ENCODE peak calls at places on chromosomes 3 and 15, in five cellular contexts. One of them, this sample, is unnamed. For H3K4me1, the result is how much of the 10 kb centered on the place peaks cover.

GRCh38 chr15:96974761-96975160 is 644.3 kb downstream of the NR2F2 start:
- DNase-seq in fibroblast of lung: no peak
- DNase-seq in IMR-90: no peak
- DNase-seq in esophagus squamous epithelium: no peak
- DNase-seq in body of pancreas: no peak
- DNase-seq in this sample: no peak

GRCh38 chr3:82354181-82354696 is 592.8 kb upstream of the GBE1 start:
- DNase-seq in fibroblast of lung: no peak
- DNase-seq in IMR-90: no peak
- DNase-seq in esophagus squamous epithelium: no peak
- DNase-seq in body of pancreas: peak
- DNase-seq in this sample: no peak

GRCh38 chr15:38349251-38349650 is 96.6 kb downstream of the SPRED1 start:
- DNase-seq in fibroblast of lung: peak
- DNase-seq in IMR-90: peak
- DNase-seq in esophagus squamous epithelium: no peak
- DNase-seq in body of pancreas: no peak
- DNase-seq in this sample: no peak

GRCh38 chr3:164023480-164023879 is 1054.8 kb downstream of the SI start:
- DNase-seq in fibroblast of lung: no peak
- DNase-seq in IMR-90: no peak
- DNase-seq in esophagus squamous epithelium: no peak
- DNase-seq in body of pancreas: no peak
- DNase-seq in this sample: no peak

GRCh38 chr3:8840556-8840955 is 71.1 kb upstream of the OXTR start:
- DNase-seq in fibroblast of lung: peak
- DNase-seq in IMR-90: peak
- DNase-seq in esophagus squamous epithelium: no peak
- DNase-seq in body of pancreas: no peak
- DNase-seq in this sample: no peak

GRCh38 chr3:181252626-181253025 is 263.1 kb upstream of the DNAJC19 start:
- DNase-seq in fibroblast of lung: no peak
- DNase-seq in IMR-90: no peak
- DNase-seq in esophagus squamous epithelium: no peak
- DNase-seq in body of pancreas: no peak
- DNase-seq in this sample: no peak

GRCh38 chr3:169173231-169173630 is 490.3 kb downstream of the MECOM start:
- DNase-seq in fibroblast of lung: no peak
- DNase-seq in IMR-90: no peak
- DNase-seq in esophagus squamous epithelium: no peak
- DNase-seq in body of pancreas: no peak
- DNase-seq in this sample: no peak

GRCh38 chr3:107124885-107125284 is 252.4 kb upstream of the CCDC54 start:
- DNase-seq in fibroblast of lung: peak
- DNase-seq in IMR-90: peak
- DNase-seq in esophagus squamous epithelium: no peak
- DNase-seq in body of pancreas: no peak
- DNase-seq in this sample: no peak

GRCh38 chr3:179026636-179027035 is 45.0 kb downstream of the ZMAT3 start:
- DNase-seq in fibroblast of lung: peak
- DNase-seq in IMR-90: peak
- DNase-seq in esophagus squamous epithelium: no peak
- DNase-seq in body of pancreas: no peak
- DNase-seq in this sample: no peak

GRCh38 chr15:94075349-94075748 is 156.0 kb upstream of the MCTP2 start:
- DNase-seq in fibroblast of lung: peak
- DNase-seq in IMR-90: peak
- DNase-seq in esophagus squamous epithelium: no peak
- DNase-seq in body of pancreas: peak
- DNase-seq in this sample: no peak

GRCh38 chr15:101620645-101621044 is 31.5 kb downstream of the TM2D3 start:
- DNase-seq in fibroblast of lung: no peak
- DNase-seq in IMR-90: no peak
- DNase-seq in esophagus squamous epithelium: no peak
- DNase-seq in body of pancreas: no peak
- DNase-seq in this sample: no peak

GRCh38 chr3:10817506-10817905 is 1.5 kb downstream of the SLC6A11 start:
- DNase-seq in fibroblast of lung: no peak
- DNase-seq in IMR-90: no peak
- DNase-seq in esophagus squamous epithelium: no peak
- DNase-seq in body of pancreas: no peak
- DNase-seq in this sample: no peak

GRCh38 chr15:79853492-79854328 is 43.1 kb downstream of the MTHFS start:
- DNase-seq in fibroblast of lung: peak
- DNase-seq in IMR-90: peak
- DNase-seq in esophagus squamous epithelium: no peak
- DNase-seq in body of pancreas: peak
- DNase-seq in this sample: peak

GRCh38 chr15:76163429-76164020 is 103.7 kb downstream of the TMEM266 start:
- DNase-seq in fibroblast of lung: no peak
- DNase-seq in IMR-90: peak
- DNase-seq in esophagus squamous epithelium: peak
- DNase-seq in body of pancreas: peak
- DNase-seq in this sample: no peak

GRCh38 chr3:154059798-154060197 is 61.4 kb upstream of the ARHGEF26 start:
- DNase-seq in fibroblast of lung: no peak
- DNase-seq in IMR-90: no peak
- DNase-seq in esophagus squamous epithelium: no peak
- DNase-seq in body of pancreas: peak
- DNase-seq in this sample: no peak

GRCh38 chr3:188299068-188299467 is 145.1 kb downstream of the LPP start:
- DNase-seq in fibroblast of lung: peak
- DNase-seq in IMR-90: no peak
- DNase-seq in esophagus squamous epithelium: no peak
- DNase-seq in body of pancreas: no peak
- DNase-seq in this sample: no peak

GRCh38 chr15:93997071-93997658 is 234.2 kb upstream of the MCTP2 start:
- DNase-seq in fibroblast of lung: no peak
- DNase-seq in IMR-90: peak
- DNase-seq in esophagus squamous epithelium: no peak
- DNase-seq in body of pancreas: peak
- DNase-seq in this sample: no peak

GRCh38 chr3:130242850-130243569 is 102.5 kb upstream of the COL6A5 start:
- DNase-seq in fibroblast of lung: no peak
- DNase-seq in IMR-90: peak
- DNase-seq in esophagus squamous epithelium: no peak
- DNase-seq in body of pancreas: no peak
- DNase-seq in this sample: no peak

GRCh38 chr3:52216585-52217408 is 8.6 kb downstream of the TLR9 start:
- DNase-seq in fibroblast of lung: peak
- DNase-seq in IMR-90: peak
- DNase-seq in esophagus squamous epithelium: no peak
- DNase-seq in body of pancreas: peak
- DNase-seq in this sample: peak

GRCh38 chr15:50907866-50908208 is 646 bp upstream of the AP4E1 start:
- DNase-seq in fibroblast of lung: peak
- DNase-seq in IMR-90: peak
- DNase-seq in esophagus squamous epithelium: no peak
- DNase-seq in body of pancreas: peak
- DNase-seq in this sample: peak

GRCh38 chr3:48993834-48994233 is 3.8 kb downstream of the P4HTM start:
- DNase-seq in fibroblast of lung: no peak
- DNase-seq in IMR-90: no peak
- DNase-seq in esophagus squamous epithelium: no peak
- DNase-seq in body of pancreas: no peak
- DNase-seq in this sample: no peak

GRCh38 chr3:125059488-125060245 is 3.9 kb upstream of the HEG1 start:
- DNase-seq in fibroblast of lung: peak
- DNase-seq in IMR-90: peak
- DNase-seq in esophagus squamous epithelium: no peak
- DNase-seq in body of pancreas: peak
- DNase-seq in this sample: no peak

GRCh38 chr3:130811552-130811951 is 64.9 kb upstream of the PIK3R4 start:
- DNase-seq in fibroblast of lung: no peak
- DNase-seq in IMR-90: no peak
- DNase-seq in esophagus squamous epithelium: no peak
- DNase-seq in body of pancreas: no peak
- DNase-seq in this sample: no peak

GRCh38 chr15:31173790-31174450 is 72.4 kb upstream of the TRPM1 start:
- DNase-seq in fibroblast of lung: no peak
- DNase-seq in IMR-90: no peak
- DNase-seq in esophagus squamous epithelium: no peak
- DNase-seq in body of pancreas: no peak
- DNase-seq in this sample: no peak

GRCh38 chr3:188218571-188218970 is 64.6 kb downstream of the LPP start:
- DNase-seq in fibroblast of lung: no peak
- DNase-seq in IMR-90: no peak
- DNase-seq in esophagus squamous epithelium: no peak
- DNase-seq in body of pancreas: no peak
- DNase-seq in this sample: no peak

GRCh38 chr3:116051040-116051439 is 394.2 kb downstream of the LSAMP start:
- DNase-seq in fibroblast of lung: no peak
- DNase-seq in IMR-90: no peak
- DNase-seq in esophagus squamous epithelium: no peak
- DNase-seq in body of pancreas: no peak
- DNase-seq in this sample: no peak

GRCh38 chr15:61393949-61394348 is 164.8 kb upstream of the RORA start:
- DNase-seq in fibroblast of lung: no peak
- DNase-seq in IMR-90: no peak
- DNase-seq in esophagus squamous epithelium: no peak
- DNase-seq in body of pancreas: no peak
- DNase-seq in this sample: no peak

DNA sequence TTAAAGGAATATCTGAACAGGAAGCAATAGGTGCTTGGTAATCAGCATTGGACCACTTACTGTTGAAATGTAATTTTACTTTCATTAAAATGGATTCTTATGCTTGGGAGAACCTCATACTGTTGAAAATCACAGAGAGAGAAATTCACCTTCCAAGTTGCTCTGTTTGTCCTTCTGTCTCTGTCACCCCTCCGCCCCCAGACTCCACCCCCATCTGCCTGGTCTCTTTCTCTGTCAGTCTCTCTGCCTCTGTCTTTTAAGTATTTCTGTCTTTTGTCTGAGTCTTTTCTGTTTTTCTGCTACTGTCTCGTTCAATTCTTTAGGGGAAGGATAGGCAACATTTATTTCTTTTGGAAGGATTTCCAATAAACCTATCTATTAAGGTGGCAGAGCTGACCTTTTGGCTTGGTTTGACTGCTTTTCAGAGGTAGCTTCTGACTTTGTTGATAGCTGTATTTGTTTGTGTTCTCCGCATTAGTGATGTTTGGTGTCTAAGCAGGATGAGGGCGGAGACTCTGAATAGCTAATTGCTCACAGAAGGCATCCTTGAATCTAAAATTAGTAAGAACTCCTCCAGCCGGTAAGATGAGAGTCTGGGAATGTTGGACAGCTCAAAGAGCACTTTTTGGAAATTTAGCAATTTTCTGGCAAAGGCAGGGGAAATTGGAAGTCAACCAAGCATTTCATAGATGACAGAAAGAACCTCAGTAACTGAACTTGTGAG is 174.2 kb downstream of the KLHL25 start:
- DNase-seq in fibroblast of lung: peak
- DNase-seq in IMR-90: peak
- DNase-seq in esophagus squamous epithelium: no peak
- DNase-seq in body of pancreas: peak
- DNase-seq in this sample: peak
- H3K4me1 ChIP-seq in fibroblast of lung: under half
- H3K4me1 ChIP-seq in IMR-90: under half
- H3K4me1 ChIP-seq in esophagus squamous epithelium: half or more
- H3K4me1 ChIP-seq in body of pancreas: half or more
- H3K4me1 ChIP-seq in this sample: half or more

GRCh38 chr3:156483961-156484787 is 70.7 kb downstream of the SSR3 start:
- DNase-seq in fibroblast of lung: peak
- DNase-seq in IMR-90: peak
- DNase-seq in esophagus squamous epithelium: no peak
- DNase-seq in body of pancreas: peak
- DNase-seq in this sample: peak
- H3K4me3 ChIP-seq in fibroblast of lung: no peak
- H3K4me3 ChIP-seq in IMR-90: no peak
- H3K4me3 ChIP-seq in esophagus squamous epithelium: no peak
- H3K4me3 ChIP-seq in body of pancreas: no peak
- H3K4me3 ChIP-seq in this sample: peak

DNA sequence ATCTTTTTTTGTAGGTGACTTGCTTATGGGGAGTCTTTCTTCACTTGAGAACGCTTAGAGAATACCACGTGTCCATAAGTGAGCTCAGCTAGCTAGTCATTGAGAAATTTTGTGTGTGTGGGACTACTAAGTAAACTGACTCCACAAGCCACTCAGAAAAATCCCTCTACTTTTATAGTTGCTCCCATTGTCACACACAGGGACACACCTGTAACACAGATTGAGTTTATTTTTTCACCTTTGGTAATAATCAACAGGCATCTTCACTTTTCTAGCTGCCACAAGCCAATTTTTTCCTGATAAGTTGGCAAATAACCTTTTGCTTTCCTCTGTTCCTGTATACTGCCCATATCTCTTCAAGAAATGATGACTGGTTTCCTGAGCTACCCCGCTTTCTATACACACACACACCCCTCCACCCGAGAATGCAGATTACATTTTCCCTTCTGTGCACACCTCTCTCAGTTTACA is 4.5 kb downstream of the TSC22D2 start:
- DNase-seq in fibroblast of lung: peak
- DNase-seq in IMR-90: peak
- DNase-seq in esophagus squamous epithelium: no peak
- DNase-seq in body of pancreas: peak
- DNase-seq in this sample: no peak
- H3K27ac ChIP-seq in fibroblast of lung: peak
- H3K27ac ChIP-seq in IMR-90: peak
- H3K27ac ChIP-seq in esophagus squamous epithelium: peak
- H3K27ac ChIP-seq in body of pancreas: no peak
- H3K27ac ChIP-seq in this sample: no peak

GRCh38 chr15:90036343-90036742 is 35.2 kb downstream of the ZNF710 start:
- DNase-seq in fibroblast of lung: no peak
- DNase-seq in IMR-90: no peak
- DNase-seq in esophagus squamous epithelium: no peak
- DNase-seq in body of pancreas: no peak
- DNase-seq in this sample: no peak
- H3K4me1 ChIP-seq in fibroblast of lung: under half
- H3K4me1 ChIP-seq in IMR-90: under half
- H3K4me1 ChIP-seq in esophagus squamous epithelium: half or more
- H3K4me1 ChIP-seq in body of pancreas: half or more
- H3K4me1 ChIP-seq in this sample: under half

DNA sequence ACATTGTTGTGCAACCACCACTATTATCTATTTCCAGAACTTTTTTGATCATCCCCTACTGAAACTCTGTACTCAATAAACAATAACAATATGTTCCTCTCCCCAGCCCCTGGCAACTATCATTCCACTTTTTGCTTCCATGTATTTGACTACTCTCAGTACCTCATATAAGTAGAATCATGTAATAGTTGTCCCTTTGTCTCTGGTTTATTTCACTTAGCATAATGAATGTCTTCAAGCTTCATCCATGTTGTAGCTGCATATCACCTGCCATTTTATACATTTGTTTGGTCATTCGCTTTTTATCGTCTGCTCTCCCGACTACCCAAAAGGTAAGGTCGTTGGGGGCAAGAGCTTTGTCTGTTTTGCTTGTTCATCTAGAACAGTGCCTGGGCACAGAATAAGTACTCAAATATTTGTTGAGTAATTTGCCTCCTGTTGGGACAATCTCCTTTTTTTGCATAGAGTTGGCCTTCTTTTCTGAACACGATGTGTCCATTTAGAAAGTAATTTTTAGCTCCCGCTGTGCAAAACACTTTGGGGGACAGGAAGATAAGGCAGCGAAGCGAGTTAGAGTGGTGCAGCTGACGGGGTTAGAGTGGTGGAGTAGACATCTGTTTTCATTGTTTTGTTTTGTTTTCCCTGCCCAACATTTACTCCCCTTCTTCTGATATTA is 83.3 kb upstream of the RNU6-1 start:
- DNase-seq in fibroblast of lung: no peak
- DNase-seq in IMR-90: no peak
- DNase-seq in esophagus squamous epithelium: no peak
- DNase-seq in body of pancreas: no peak
- DNase-seq in this sample: no peak
- H3K4me3 ChIP-seq in fibroblast of lung: no peak
- H3K4me3 ChIP-seq in IMR-90: no peak
- H3K4me3 ChIP-seq in esophagus squamous epithelium: no peak
- H3K4me3 ChIP-seq in body of pancreas: no peak
- H3K4me3 ChIP-seq in this sample: no peak

This sample was measured in CD4-positive, CD25-positive, alpha-beta regulatory T cell.